ENCODE peak calls at places on chromosome 1, in five cellular contexts. One of them, this sample, is unnamed.

GRCh38 chr1:229170778-229171505 is 100.0 kb upstream of the RAB4A start:
- DNase-seq in OCI-LY7: no peak
- DNase-seq in GM23248: no peak
- DNase-seq in PC-3: no peak
- DNase-seq in GM23338: no peak
- DNase-seq in this sample: no peak

GRCh38 chr1:115701090-115701489 is 59.3 kb downstream of the VANGL1 start:
- DNase-seq in GM23248: no peak
- DNase-seq in OCI-LY7: no peak
- DNase-seq in PC-3: no peak
- DNase-seq in GM23338: no peak
- DNase-seq in this sample: no peak

GRCh38 chr1:158246650-158247049 is 7.6 kb upstream of the CD1A start:
- DNase-seq in OCI-LY7: peak
- DNase-seq in GM23248: no peak
- DNase-seq in PC-3: peak
- DNase-seq in GM23338: peak
- DNase-seq in this sample: no peak

GRCh38 chr1:217026506-217026905 is 303.3 kb upstream of the ESRRG start:
- DNase-seq in OCI-LY7: no peak
- DNase-seq in GM23248: peak
- DNase-seq in GM23338: no peak
- DNase-seq in PC-3: peak
- DNase-seq in this sample: peak

GRCh38 chr1:39776400-39776713 is 5.2 kb upstream of the OXCT2 start:
- DNase-seq in PC-3: no peak
- DNase-seq in OCI-LY7: peak
- DNase-seq in GM23248: no peak
- DNase-seq in GM23338: no peak
- DNase-seq in this sample: no peak

GRCh38 chr1:231807498-231807897 is 180.9 kb downstream of the DISC1 start:
- DNase-seq in GM23248: peak
- DNase-seq in OCI-LY7: no peak
- DNase-seq in GM23338: no peak
- DNase-seq in PC-3: no peak
- DNase-seq in this sample: no peak

GRCh38 chr1:35031103-35031452 is 667 bp downstream of the ZMYM6 start:
- DNase-seq in GM23248: peak
- DNase-seq in OCI-LY7: peak
- DNase-seq in PC-3: peak
- DNase-seq in GM23338: peak
- DNase-seq in this sample: peak

GRCh38 chr1:181514298-181515290 is 31.3 kb downstream of the CACNA1E start:
- DNase-seq in PC-3: no peak
- DNase-seq in GM23248: no peak
- DNase-seq in OCI-LY7: no peak
- DNase-seq in GM23338: no peak
- DNase-seq in this sample: no peak

GRCh38 chr1:69611316-69611715 is 43.6 kb downstream of the LRRC7 start:
- DNase-seq in PC-3: no peak
- DNase-seq in GM23338: no peak
- DNase-seq in OCI-LY7: no peak
- DNase-seq in GM23248: no peak
- DNase-seq in this sample: no peak

GRCh38 chr1:223620297-223620900 is 45.1 kb downstream of the CAPN8 start:
- DNase-seq in OCI-LY7: no peak
- DNase-seq in GM23248: peak
- DNase-seq in GM23338: no peak
- DNase-seq in PC-3: no peak
- DNase-seq in this sample: no peak
- TF ChIP-seq EZH2phosphoT487 in OCI-LY7: no peak
- TF ChIP-seq EZH2phosphoT487 in GM23248: no peak
- TF ChIP-seq EZH2phosphoT487 in GM23338: no peak
- TF ChIP-seq EZH2phosphoT487 in PC-3: no peak
- TF ChIP-seq EZH2phosphoT487 in this sample: no peak

DNA sequence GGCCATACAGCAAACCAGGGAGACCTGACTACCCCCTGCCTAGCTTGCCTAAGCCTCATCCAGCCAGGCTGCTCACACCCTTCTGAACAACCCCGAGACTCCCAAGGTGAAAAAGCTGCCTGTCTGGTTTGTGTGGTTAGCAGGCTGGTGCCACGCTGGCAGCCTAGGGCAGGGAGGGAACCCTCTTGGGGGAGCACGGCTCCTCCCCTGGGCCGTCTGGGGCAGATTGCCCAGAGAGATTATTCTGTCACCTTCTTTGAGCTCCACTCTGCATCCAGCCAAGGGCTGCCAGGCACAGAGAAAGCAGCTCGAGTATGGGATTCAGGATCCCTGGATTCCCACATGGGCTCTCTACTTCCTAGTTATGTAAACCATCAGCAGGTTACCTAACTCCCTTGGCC is 27.5 kb upstream of the TCEA3 start:
- DNase-seq in GM23338: no peak
- DNase-seq in OCI-LY7: no peak
- DNase-seq in GM23248: peak
- DNase-seq in PC-3: peak
- DNase-seq in this sample: no peak
- TF ChIP-seq EZH2phosphoT487 in GM23338: no peak
- TF ChIP-seq EZH2phosphoT487 in OCI-LY7: no peak
- TF ChIP-seq EZH2phosphoT487 in GM23248: no peak
- TF ChIP-seq EZH2phosphoT487 in PC-3: peak
- TF ChIP-seq EZH2phosphoT487 in this sample: no peak

GRCh38 chr1:240117202-240117769 is 25.6 kb downstream of the FMN2 start:
- DNase-seq in GM23338: no peak
- DNase-seq in PC-3: no peak
- DNase-seq in OCI-LY7: no peak
- DNase-seq in GM23248: no peak
- DNase-seq in this sample: no peak
- TF ChIP-seq EZH2phosphoT487 in GM23338: no peak
- TF ChIP-seq EZH2phosphoT487 in PC-3: no peak
- TF ChIP-seq EZH2phosphoT487 in OCI-LY7: no peak
- TF ChIP-seq EZH2phosphoT487 in GM23248: no peak
- TF ChIP-seq EZH2phosphoT487 in this sample: no peak

DNA sequence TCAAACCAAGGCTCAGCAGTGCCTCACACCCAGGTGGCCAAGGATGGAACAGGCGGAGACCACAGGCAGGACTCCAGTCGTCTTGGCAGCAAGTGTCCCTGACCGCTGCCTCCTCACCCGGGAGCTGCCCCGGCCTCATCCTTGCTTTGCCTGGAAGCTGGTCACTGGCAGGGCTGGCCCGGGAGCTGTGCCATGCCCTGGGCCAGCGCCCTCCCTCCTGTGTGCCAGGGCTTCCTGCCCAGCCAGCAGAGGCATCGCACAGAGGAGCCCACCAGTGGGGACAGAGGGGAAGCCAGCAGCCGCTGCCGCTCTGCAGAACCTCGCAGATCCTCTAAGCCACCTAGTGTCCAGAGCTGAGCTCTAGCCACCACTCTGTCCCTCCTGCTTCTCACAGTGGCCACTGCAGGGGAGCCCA is 7.8 kb downstream of the CASZ1 start:
- DNase-seq in PC-3: peak
- DNase-seq in OCI-LY7: no peak
- DNase-seq in GM23338: peak
- DNase-seq in GM23248: no peak
- DNase-seq in this sample: peak
- TF ChIP-seq EZH2phosphoT487 in PC-3: no peak
- TF ChIP-seq EZH2phosphoT487 in OCI-LY7: no peak
- TF ChIP-seq EZH2phosphoT487 in GM23338: no peak
- TF ChIP-seq EZH2phosphoT487 in GM23248: no peak
- TF ChIP-seq EZH2phosphoT487 in this sample: no peak

DNA sequence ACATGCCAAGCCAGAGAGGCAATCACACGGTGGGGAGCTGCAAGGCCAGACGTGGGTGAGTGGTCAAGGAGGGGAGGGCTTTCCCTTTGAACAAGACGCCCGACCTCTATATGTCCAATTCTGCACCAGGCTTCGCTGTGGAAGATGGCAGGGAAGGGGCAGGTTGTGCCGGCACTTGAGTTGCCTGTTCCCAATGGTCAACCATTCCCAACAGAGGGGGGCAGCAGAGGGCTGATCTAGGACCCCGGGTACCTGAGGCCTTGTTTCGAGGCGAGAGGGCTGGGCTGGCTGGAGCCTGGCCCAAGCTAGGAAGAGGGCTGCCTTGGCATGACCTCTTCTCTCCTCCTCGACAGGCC is 64.9 kb downstream of the TMEM53 start:
- DNase-seq in OCI-LY7: peak
- DNase-seq in GM23338: peak
- DNase-seq in PC-3: peak
- DNase-seq in GM23248: peak
- DNase-seq in this sample: peak
- TF ChIP-seq EZH2phosphoT487 in OCI-LY7: no peak
- TF ChIP-seq EZH2phosphoT487 in GM23338: no peak
- TF ChIP-seq EZH2phosphoT487 in PC-3: no peak
- TF ChIP-seq EZH2phosphoT487 in GM23248: no peak
- TF ChIP-seq EZH2phosphoT487 in this sample: no peak

This sample was measured in hepatocyte.